ENCODE peak calls at places on chromosomes 13 and 19, in four cellular contexts. One of them, this sample, is unnamed.

GRCh38 chr13:25934127-25934526 is 117.7 kb downstream of the SHISA2 start:
- DNase-seq in H54: no peak
- DNase-seq in T1000: no peak
- DNase-seq in midbrain: no peak
- DNase-seq in this sample: no peak

GRCh38 chr19:7874080-7874856 is at the start of gene PRR36:
- DNase-seq in T1000: no peak
- DNase-seq in H54: no peak
- DNase-seq in midbrain: peak; percentile 32
- DNase-seq in this sample: no peak

GRCh38 chr13:27183561-27184147 is 12.0 kb upstream of the USP12 start:
- DNase-seq in midbrain: no peak
- DNase-seq in H54: no peak
- DNase-seq in T1000: no peak
- DNase-seq in this sample: no peak

GRCh38 chr13:22103046-22103445 is 432.2 kb downstream of the FGF9 start:
- DNase-seq in H54: no peak
- DNase-seq in midbrain: no peak
- DNase-seq in T1000: no peak
- DNase-seq in this sample: no peak

GRCh38 chr13:74061939-74062595 is 72.1 kb downstream of the KLF12 start:
- DNase-seq in midbrain: peak; percentile 21
- DNase-seq in T1000: no peak
- DNase-seq in H54: no peak
- DNase-seq in this sample: no peak

GRCh38 chr13:80160110-80160509 is 180.8 kb downstream of the SPRY2 start:
- DNase-seq in T1000: no peak
- DNase-seq in midbrain: peak; percentile 11
- DNase-seq in H54: no peak
- DNase-seq in this sample: peak; percentile 20

GRCh38 chr13:41465215-41465907 is 8.0 kb downstream of the RGCC start:
- DNase-seq in H54: peak; percentile 74
- DNase-seq in T1000: peak; percentile 24
- DNase-seq in midbrain: no peak
- DNase-seq in this sample: no peak

GRCh38 chr13:67148219-67148583 is 81.9 kb downstream of the PCDH9 start:
- DNase-seq in H54: no peak
- DNase-seq in midbrain: no peak
- DNase-seq in T1000: no peak
- DNase-seq in this sample: peak; percentile 57

GRCh38 chr13:101757446-101758039 is 305.1 kb downstream of the ITGBL1 start:
- DNase-seq in H54: peak; percentile 53
- DNase-seq in T1000: no peak
- DNase-seq in midbrain: peak; percentile 30
- DNase-seq in this sample: peak; percentile 40

GRCh38 chr13:19172647-19173030 is 9.0 kb downstream of the TUBA3C start:
- DNase-seq in H54: no peak
- DNase-seq in T1000: no peak
- DNase-seq in midbrain: no peak
- DNase-seq in this sample: no peak

GRCh38 chr13:49370390-49370789 is 73.5 kb downstream of the CAB39L start:
- DNase-seq in H54: no peak
- DNase-seq in T1000: no peak
- DNase-seq in midbrain: no peak
- DNase-seq in this sample: no peak

GRCh38 chr13:101755228-101755887 is 302.9 kb downstream of the ITGBL1 start:
- DNase-seq in T1000: no peak
- DNase-seq in midbrain: no peak
- DNase-seq in H54: no peak
- DNase-seq in this sample: no peak

GRCh38 chr19:54178581-54179261 is 5.8 kb upstream of the TMC4 start:
- DNase-seq in midbrain: peak; percentile 22
- DNase-seq in H54: no peak
- DNase-seq in T1000: no peak
- DNase-seq in this sample: no peak

GRCh38 chr19:50500060-50500752 is 10.8 kb downstream of the JOSD2 start:
- DNase-seq in H54: no peak
- DNase-seq in midbrain: peak; percentile 39
- DNase-seq in T1000: no peak
- DNase-seq in this sample: no peak

GRCh38 chr13:20461481-20461859 is 64.2 kb downstream of the CRYL1 start:
- DNase-seq in midbrain: no peak
- DNase-seq in H54: no peak
- DNase-seq in T1000: no peak
- DNase-seq in this sample: no peak

GRCh38 chr13:29935309-29935981 is 85.0 kb upstream of the UBL3 start:
- DNase-seq in midbrain: no peak
- DNase-seq in T1000: no peak
- DNase-seq in H54: no peak
- DNase-seq in this sample: no peak